ENCODE peak calls at places on chromosomes 12 and 14, in eight cellular contexts. One of them, this sample, is unnamed.

GRCh38 chr12:14701808-14702568 is 5.6 kb upstream of the GUCY2C start:
- DNase-seq in NCI-H1930: no peak
- DNase-seq in nephron progenitor cell: no peak
- DNase-seq in RCC 7860: no peak
- DNase-seq in activated naive CD8-positive, alpha-beta T cell treated with anti-CD3 and anti-CD28 coated beads, Interleukin-2, amount 50 U/mL, for 24 hours: no peak
- DNase-seq in EL: no peak
- DNase-seq in iris pigment epithelial cell: no peak
- DNase-seq in activated T-cell treated with anti-CD3 and anti-CD28 coated beads for 1 hour: no peak
- DNase-seq in this sample: no peak

GRCh38 chr12:19434538-19434937 is 4.8 kb upstream of the AEBP2 start:
- DNase-seq in activated T-cell treated with anti-CD3 and anti-CD28 coated beads for 1 hour: no peak
- DNase-seq in RCC 7860: no peak
- DNase-seq in NCI-H1930: no peak
- DNase-seq in activated naive CD8-positive, alpha-beta T cell treated with anti-CD3 and anti-CD28 coated beads, Interleukin-2, amount 50 U/mL, for 24 hours: no peak
- DNase-seq in iris pigment epithelial cell: no peak
- DNase-seq in nephron progenitor cell: no peak
- DNase-seq in EL: no peak
- DNase-seq in this sample: no peak

GRCh38 chr14:92619671-92620437 is 106.3 kb downstream of the RIN3 start:
- DNase-seq in NCI-H1930: no peak
- DNase-seq in activated naive CD8-positive, alpha-beta T cell treated with anti-CD3 and anti-CD28 coated beads, Interleukin-2, amount 50 U/mL, for 24 hours: no peak
- DNase-seq in iris pigment epithelial cell: no peak
- DNase-seq in RCC 7860: no peak
- DNase-seq in activated T-cell treated with anti-CD3 and anti-CD28 coated beads for 1 hour: no peak
- DNase-seq in nephron progenitor cell: no peak
- DNase-seq in EL: no peak
- DNase-seq in this sample: no peak

GRCh38 chr14:99480856-99481744 is at the start of the genes CCNK and SETD3:
- DNase-seq in iris pigment epithelial cell: peak; percentile 100
- DNase-seq in EL: peak; percentile 100
- DNase-seq in nephron progenitor cell: peak; percentile 99
- DNase-seq in activated naive CD8-positive, alpha-beta T cell treated with anti-CD3 and anti-CD28 coated beads, Interleukin-2, amount 50 U/mL, for 24 hours: peak; percentile 99
- DNase-seq in activated T-cell treated with anti-CD3 and anti-CD28 coated beads for 1 hour: peak; percentile 100
- DNase-seq in NCI-H1930: peak; percentile 99
- DNase-seq in RCC 7860: peak; percentile 95
- DNase-seq in this sample: peak; percentile 99

GRCh38 chr14:75359098-75359497 is 68.7 kb upstream of the JDP2 start:
- DNase-seq in NCI-H1930: no peak
- DNase-seq in EL: no peak
- DNase-seq in RCC 7860: no peak
- DNase-seq in activated T-cell treated with anti-CD3 and anti-CD28 coated beads for 1 hour: no peak
- DNase-seq in activated naive CD8-positive, alpha-beta T cell treated with anti-CD3 and anti-CD28 coated beads, Interleukin-2, amount 50 U/mL, for 24 hours: no peak
- DNase-seq in iris pigment epithelial cell: no peak
- DNase-seq in nephron progenitor cell: no peak
- DNase-seq in this sample: no peak

GRCh38 chr12:76124456-76124855 is 40.0 kb upstream of the NAP1L1 start:
- DNase-seq in iris pigment epithelial cell: peak; percentile 20
- DNase-seq in activated naive CD8-positive, alpha-beta T cell treated with anti-CD3 and anti-CD28 coated beads, Interleukin-2, amount 50 U/mL, for 24 hours: no peak
- DNase-seq in nephron progenitor cell: no peak
- DNase-seq in activated T-cell treated with anti-CD3 and anti-CD28 coated beads for 1 hour: no peak
- DNase-seq in EL: peak; percentile 30
- DNase-seq in RCC 7860: no peak
- DNase-seq in NCI-H1930: no peak
- DNase-seq in this sample: no peak

GRCh38 chr12:10186299-10186698 is 7.5 kb downstream of the TMEM52B start:
- DNase-seq in NCI-H1930: no peak
- DNase-seq in EL: no peak
- DNase-seq in iris pigment epithelial cell: no peak
- DNase-seq in activated naive CD8-positive, alpha-beta T cell treated with anti-CD3 and anti-CD28 coated beads, Interleukin-2, amount 50 U/mL, for 24 hours: no peak
- DNase-seq in activated T-cell treated with anti-CD3 and anti-CD28 coated beads for 1 hour: no peak
- DNase-seq in RCC 7860: no peak
- DNase-seq in nephron progenitor cell: no peak
- DNase-seq in this sample: no peak

GRCh38 chr12:98745578-98746391 is 100.7 kb downstream of the APAF1 start:
- DNase-seq in nephron progenitor cell: peak; percentile 33
- DNase-seq in NCI-H1930: no peak
- DNase-seq in activated naive CD8-positive, alpha-beta T cell treated with anti-CD3 and anti-CD28 coated beads, Interleukin-2, amount 50 U/mL, for 24 hours: peak; percentile 37
- DNase-seq in activated T-cell treated with anti-CD3 and anti-CD28 coated beads for 1 hour: no peak
- DNase-seq in iris pigment epithelial cell: peak; percentile 19
- DNase-seq in EL: peak; percentile 13
- DNase-seq in RCC 7860: no peak
- DNase-seq in this sample: peak; percentile 48

GRCh38 chr12:92210062-92210461 is 64.4 kb upstream of the BTG1 start:
- DNase-seq in activated naive CD8-positive, alpha-beta T cell treated with anti-CD3 and anti-CD28 coated beads, Interleukin-2, amount 50 U/mL, for 24 hours: no peak
- DNase-seq in activated T-cell treated with anti-CD3 and anti-CD28 coated beads for 1 hour: no peak
- DNase-seq in EL: no peak
- DNase-seq in RCC 7860: no peak
- DNase-seq in nephron progenitor cell: no peak
- DNase-seq in NCI-H1930: no peak
- DNase-seq in iris pigment epithelial cell: no peak
- DNase-seq in this sample: no peak

GRCh38 chr12:81949721-81950120 is 190.6 kb upstream of the PPFIA2 start:
- DNase-seq in activated T-cell treated with anti-CD3 and anti-CD28 coated beads for 1 hour: no peak
- DNase-seq in nephron progenitor cell: no peak
- DNase-seq in RCC 7860: no peak
- DNase-seq in activated naive CD8-positive, alpha-beta T cell treated with anti-CD3 and anti-CD28 coated beads, Interleukin-2, amount 50 U/mL, for 24 hours: no peak
- DNase-seq in iris pigment epithelial cell: no peak
- DNase-seq in NCI-H1930: no peak
- DNase-seq in EL: no peak
- DNase-seq in this sample: no peak

GRCh38 chr12:14959463-14959862 is 1.9 kb downstream of the ARHGDIB start:
- DNase-seq in iris pigment epithelial cell: no peak
- DNase-seq in RCC 7860: no peak
- DNase-seq in NCI-H1930: no peak
- DNase-seq in activated naive CD8-positive, alpha-beta T cell treated with anti-CD3 and anti-CD28 coated beads, Interleukin-2, amount 50 U/mL, for 24 hours: no peak
- DNase-seq in activated T-cell treated with anti-CD3 and anti-CD28 coated beads for 1 hour: no peak
- DNase-seq in nephron progenitor cell: no peak
- DNase-seq in EL: no peak
- DNase-seq in this sample: no peak

GRCh38 chr14:35988972-35989690 is 163.0 kb downstream of the BRMS1L start:
- DNase-seq in EL: no peak
- DNase-seq in RCC 7860: no peak
- DNase-seq in nephron progenitor cell: no peak
- DNase-seq in activated T-cell treated with anti-CD3 and anti-CD28 coated beads for 1 hour: no peak
- DNase-seq in NCI-H1930: no peak
- DNase-seq in iris pigment epithelial cell: no peak
- DNase-seq in activated naive CD8-positive, alpha-beta T cell treated with anti-CD3 and anti-CD28 coated beads, Interleukin-2, amount 50 U/mL, for 24 hours: no peak
- DNase-seq in this sample: no peak

GRCh38 chr12:77104792-77105191 is 39.4 kb upstream of the E2F7 start:
- DNase-seq in NCI-H1930: no peak
- DNase-seq in nephron progenitor cell: no peak
- DNase-seq in activated T-cell treated with anti-CD3 and anti-CD28 coated beads for 1 hour: no peak
- DNase-seq in iris pigment epithelial cell: peak; percentile 39
- DNase-seq in RCC 7860: peak; percentile 57
- DNase-seq in EL: peak; percentile 72
- DNase-seq in activated naive CD8-positive, alpha-beta T cell treated with anti-CD3 and anti-CD28 coated beads, Interleukin-2, amount 50 U/mL, for 24 hours: no peak
- DNase-seq in this sample: no peak

GRCh38 chr12:50620050-50620974 is 115.5 kb downstream of the DIP2B start:
- DNase-seq in nephron progenitor cell: peak; percentile 6
- DNase-seq in NCI-H1930: no peak
- DNase-seq in iris pigment epithelial cell: peak; percentile 96
- DNase-seq in activated naive CD8-positive, alpha-beta T cell treated with anti-CD3 and anti-CD28 coated beads, Interleukin-2, amount 50 U/mL, for 24 hours: peak; percentile 19
- DNase-seq in activated T-cell treated with anti-CD3 and anti-CD28 coated beads for 1 hour: no peak
- DNase-seq in EL: peak; percentile 89
- DNase-seq in RCC 7860: peak; percentile 85
- DNase-seq in this sample: no peak

GRCh38 chr14:77124345-77125274 is 17.0 kb downstream of the ZDHHC22 start:
- DNase-seq in iris pigment epithelial cell: peak; percentile 32
- DNase-seq in RCC 7860: no peak
- DNase-seq in activated T-cell treated with anti-CD3 and anti-CD28 coated beads for 1 hour: peak; percentile 43
- DNase-seq in activated naive CD8-positive, alpha-beta T cell treated with anti-CD3 and anti-CD28 coated beads, Interleukin-2, amount 50 U/mL, for 24 hours: peak; percentile 55
- DNase-seq in nephron progenitor cell: peak; percentile 65
- DNase-seq in NCI-H1930: no peak
- DNase-seq in EL: peak; percentile 41
- DNase-seq in this sample: peak; percentile 65

GRCh38 chr14:54366726-54367707 is 29.8 kb upstream of the CDKN3 start:
- DNase-seq in RCC 7860: peak; percentile 33
- DNase-seq in nephron progenitor cell: no peak
- DNase-seq in activated naive CD8-positive, alpha-beta T cell treated with anti-CD3 and anti-CD28 coated beads, Interleukin-2, amount 50 U/mL, for 24 hours: peak; percentile 18
- DNase-seq in activated T-cell treated with anti-CD3 and anti-CD28 coated beads for 1 hour: no peak
- DNase-seq in iris pigment epithelial cell: peak; percentile 73
- DNase-seq in EL: peak; percentile 69
- DNase-seq in NCI-H1930: peak; percentile 40
- DNase-seq in this sample: peak; percentile 28

GRCh38 chr12:92827836-92828431 is 101.2 kb downstream of the EEA1 start:
- DNase-seq in EL: peak; percentile 45
- DNase-seq in iris pigment epithelial cell: peak; percentile 60
- DNase-seq in activated T-cell treated with anti-CD3 and anti-CD28 coated beads for 1 hour: peak; percentile 6
- DNase-seq in activated naive CD8-positive, alpha-beta T cell treated with anti-CD3 and anti-CD28 coated beads, Interleukin-2, amount 50 U/mL, for 24 hours: peak; percentile 25
- DNase-seq in NCI-H1930: no peak
- DNase-seq in RCC 7860: peak; percentile 46
- DNase-seq in nephron progenitor cell: peak; percentile 18
- DNase-seq in this sample: peak; percentile 23

GRCh38 chr12:106138646-106139421 is at the start of gene NUAK1:
- DNase-seq in activated T-cell treated with anti-CD3 and anti-CD28 coated beads for 1 hour: no peak
- DNase-seq in iris pigment epithelial cell: peak; percentile 31
- DNase-seq in NCI-H1930: peak; percentile 46
- DNase-seq in EL: peak; percentile 64
- DNase-seq in nephron progenitor cell: peak; percentile 86
- DNase-seq in activated naive CD8-positive, alpha-beta T cell treated with anti-CD3 and anti-CD28 coated beads, Interleukin-2, amount 50 U/mL, for 24 hours: peak; percentile 23
- DNase-seq in RCC 7860: peak; percentile 61
- DNase-seq in this sample: peak; percentile 86

GRCh38 chr12:88388566-88389269 is 191.6 kb downstream of the KITLG start:
- DNase-seq in NCI-H1930: no peak
- DNase-seq in EL: peak; percentile 29
- DNase-seq in nephron progenitor cell: no peak
- DNase-seq in activated naive CD8-positive, alpha-beta T cell treated with anti-CD3 and anti-CD28 coated beads, Interleukin-2, amount 50 U/mL, for 24 hours: no peak
- DNase-seq in activated T-cell treated with anti-CD3 and anti-CD28 coated beads for 1 hour: no peak
- DNase-seq in RCC 7860: no peak
- DNase-seq in iris pigment epithelial cell: peak; percentile 22
- DNase-seq in this sample: no peak

GRCh38 chr14:92978229-92979021 is 55.5 kb downstream of the CHGA start:
- DNase-seq in activated T-cell treated with anti-CD3 and anti-CD28 coated beads for 1 hour: no peak
- DNase-seq in EL: no peak
- DNase-seq in activated naive CD8-positive, alpha-beta T cell treated with anti-CD3 and anti-CD28 coated beads, Interleukin-2, amount 50 U/mL, for 24 hours: no peak
- DNase-seq in nephron progenitor cell: no peak
- DNase-seq in iris pigment epithelial cell: no peak
- DNase-seq in NCI-H1930: no peak
- DNase-seq in RCC 7860: no peak
- DNase-seq in this sample: no peak

GRCh38 chr12:30482650-30483049 is 213.0 kb downstream of the IPO8 start:
- DNase-seq in NCI-H1930: no peak
- DNase-seq in activated naive CD8-positive, alpha-beta T cell treated with anti-CD3 and anti-CD28 coated beads, Interleukin-2, amount 50 U/mL, for 24 hours: no peak
- DNase-seq in iris pigment epithelial cell: no peak
- DNase-seq in nephron progenitor cell: no peak
- DNase-seq in activated T-cell treated with anti-CD3 and anti-CD28 coated beads for 1 hour: no peak
- DNase-seq in EL: no peak
- DNase-seq in RCC 7860: no peak
- DNase-seq in this sample: no peak

GRCh38 chr12:27554003-27554402 is 30.0 kb downstream of the PPFIBP1 start:
- DNase-seq in NCI-H1930: no peak
- DNase-seq in nephron progenitor cell: no peak
- DNase-seq in activated T-cell treated with anti-CD3 and anti-CD28 coated beads for 1 hour: no peak
- DNase-seq in activated naive CD8-positive, alpha-beta T cell treated with anti-CD3 and anti-CD28 coated beads, Interleukin-2, amount 50 U/mL, for 24 hours: no peak
- DNase-seq in RCC 7860: no peak
- DNase-seq in iris pigment epithelial cell: no peak
- DNase-seq in EL: no peak
- DNase-seq in this sample: no peak

GRCh38 chr12:62971769-62972525 is 37.0 kb upstream of the PPM1H start:
- DNase-seq in NCI-H1930: no peak
- DNase-seq in iris pigment epithelial cell: no peak
- DNase-seq in activated naive CD8-positive, alpha-beta T cell treated with anti-CD3 and anti-CD28 coated beads, Interleukin-2, amount 50 U/mL, for 24 hours: no peak
- DNase-seq in activated T-cell treated with anti-CD3 and anti-CD28 coated beads for 1 hour: no peak
- DNase-seq in RCC 7860: no peak
- DNase-seq in EL: no peak
- DNase-seq in nephron progenitor cell: no peak
- DNase-seq in this sample: no peak